ENCODE peak calls at places on chromosomes 7 and 10, in four cellular contexts. L is aorta; Z is stimulated activated CD4-positive, alpha-beta T cell treated with anti-CD3 and anti-CD28 coated beads, Interleukin-1b, Interleukin-23, amount 100 ng/mL, for 1 hour; N is D721Med. T is an unnamed sample.

GRCh38 chr10:102546606-102547310 is 43.0 kb downstream of the SUFU start:
- DNase-seq in L (no peak), Z (no peak), N (no peak), T (no peak)

GRCh38 chr10:15585303-15585715 is 134.4 kb downstream of the ITGA8 start:
- DNase-seq in L (peak), Z (peak), N (peak), T (no peak)

GRCh38 chr7:111014074-111014473 is 76.9 kb upstream of the LRRN3 start:
- DNase-seq in L (no peak), Z (no peak), N (no peak), T (no peak)

GRCh38 chr7:99221866-99222265 is 14.0 kb upstream of the KPNA7 start:
- DNase-seq in L (no peak), Z (no peak), N (no peak), T (no peak)

GRCh38 chr10:94916423-94916822 is 22.0 kb upstream of the CYP2C9 start:
- DNase-seq in L (no peak), Z (no peak), N (no peak), T (no peak)

GRCh38 chr10:19549503-19549902 is 266.7 kb upstream of the PLXDC2 start:
- DNase-seq in L (no peak), Z (no peak), N (no peak), T (no peak)

GRCh38 chr10:111546216-111546615 is 469.4 kb downstream of the ADRA2A start:
- DNase-seq in L (no peak), Z (no peak), N (no peak), T (no peak)

GRCh38 chr10:73413108-73413527 is 740 bp downstream of the ANXA7 start:
- DNase-seq in L (no peak), Z (no peak), N (no peak), T (peak)

GRCh38 chr7:23353172-23353571 is 54.0 kb downstream of the MALSU1 start:
- DNase-seq in L (no peak), Z (no peak), N (no peak), T (no peak)

GRCh38 chr10:25944771-25945170 is 10.7 kb downstream of the MYO3A start:
- DNase-seq in L (no peak), Z (no peak), N (no peak), T (no peak)

GRCh38 chr7:135862586-135863361 is 114.2 kb upstream of the FAM180A start:
- DNase-seq in L (no peak), Z (no peak), N (peak), T (no peak)

GRCh38 chr10:84424731-84425165 is 96.4 kb downstream of the CCSER2 start:
- DNase-seq in L (peak), Z (no peak), N (no peak), T (peak)

GRCh38 chr7:117937726-117938483 is 64.7 kb upstream of the CTTNBP2 start:
- DNase-seq in L (no peak), Z (no peak), N (no peak), T (no peak)

GRCh38 chr10:58266826-58267712 is 625 bp downstream of the IPMK start:
- DNase-seq in L (peak), Z (no peak), N (no peak), T (peak)

GRCh38 chr7:50656141-50656895 is 91.1 kb upstream of the DDC start:
- DNase-seq in L (peak), Z (no peak), N (no peak), T (no peak)

GRCh38 chr10:86349474-86349873 is 17.1 kb downstream of the GRID1 start:
- DNase-seq in L (peak), Z (no peak), N (no peak), T (no peak)

GRCh38 chr10:33326897-33327296 is 7.6 kb downstream of the NRP1 start:
- DNase-seq in L (no peak), Z (no peak), N (no peak), T (no peak)